ENCODE peak calls at places on chromosome X, in ten cellular contexts. N is AG10803, B is GM20000, P is keratinocyte, R is suprapubic skin, Q is right lobe of liver, S is epithelial cell of esophagus, E is mammary epithelial cell, T is nephron progenitor cell, K is dorsolateral prefrontal cortex. X is an unnamed sample.
A peak's percentile ranks its signal among the peaks of the same experiment; 100 is the strongest.

GRCh38 chrX:144379156-144379555 is 495.3 kb downstream of the UBE2NL start:
- DNase-seq in N (no peak), K (no peak), T (no peak), B (no peak), E (no peak), R (no peak), S (no peak), P (no peak), Q (no peak), X (no peak)

GRCh38 chrX:145524931-145525330 is 277.6 kb downstream of the SPANXN1 start:
- DNase-seq in P (no peak), Q (no peak), B (no peak), N (no peak), E (no peak), T (no peak), K (no peak), S (no peak), R (no peak), X (no peak)

GRCh38 chrX:45959567-45959966 is 585.7 kb downstream of the ZNF674 start:
- DNase-seq in K (no peak), T (no peak), B (no peak), Q (no peak), N (no peak), P (no peak), R (no peak), S (no peak), E (no peak), X (no peak)

GRCh38 chrX:78123190-78123589 is 16.3 kb downstream of the TAF9B start:
- DNase-seq in B (no peak), E (peak; percentile 79), R (no peak), T (no peak), N (peak; percentile 29), P (no peak), S (peak; percentile 68), Q (no peak), K (no peak), X (no peak)

GRCh38 chrX:150429577-150429976 is 66.5 kb downstream of the MAMLD1 start:
- DNase-seq in P (peak; percentile 9), N (peak; percentile 84), B (no peak), T (no peak), K (no peak), E (peak; percentile 78), S (peak; percentile 84), R (no peak), Q (no peak), X (no peak)

GRCh38 chrX:33045882-33046281 is 165.5 kb downstream of the DMD start:
- DNase-seq in E (no peak), N (no peak), R (no peak), T (no peak), Q (no peak), S (no peak), B (no peak), K (no peak), P (no peak), X (no peak)

GRCh38 chrX:3192835-3193234 is 151.6 kb downstream of the ARSF start:
- DNase-seq in R (no peak), P (no peak), N (no peak), S (no peak), K (no peak), Q (no peak), E (no peak), B (no peak), T (no peak), X (no peak)

GRCh38 chrX:49039598-49040375 is 3.4 kb downstream of the TFE3 start:
- DNase-seq in E (peak; percentile 88), T (peak; percentile 63), P (peak; percentile 66), N (peak; percentile 92), S (peak; percentile 92), R (peak; percentile 81), B (peak; percentile 60), Q (peak; percentile 72), K (no peak), X (no peak)

GRCh38 chrX:14039344-14039743 is 9.7 kb upstream of the GEMIN8 start:
- DNase-seq in E (peak; percentile 25), N (peak; percentile 23), P (no peak), R (no peak), S (peak; percentile 62), B (peak; percentile 28), Q (peak; percentile 25), K (no peak), T (peak; percentile 44), X (no peak)

GRCh38 chrX:116657071-116657470 is 194.3 kb upstream of the CT83 start:
- DNase-seq in B (no peak), Q (no peak), K (no peak), R (no peak), E (no peak), P (no peak), T (no peak), S (no peak), N (no peak), X (no peak)

GRCh38 chrX:8731579-8732395 is at the start of gene ANOS1:
- DNase-seq in K (no peak), T (peak; percentile 89), P (no peak), R (no peak), N (no peak), B (no peak), S (peak; percentile 43), E (peak; percentile 38), Q (peak; percentile 44), X (no peak)

GRCh38 chrX:48520976-48521352 is 644 bp upstream of the EBP start:
- DNase-seq in P (no peak), S (no peak), Q (no peak), E (no peak), N (no peak), R (no peak), T (no peak), B (no peak), K (peak; percentile 5), X (no peak)

GRCh38 chrX:13164611-13165010 is 120.2 kb upstream of the FAM9C start:
- DNase-seq in R (no peak), Q (no peak), K (no peak), T (no peak), N (no peak), E (no peak), P (no peak), B (no peak), S (no peak), X (no peak)

GRCh38 chrX:153371256-153371655 is 29.9 kb downstream of the PNMA6E start:
- DNase-seq in S (no peak), B (no peak), Q (no peak), K (no peak), R (no peak), E (no peak), N (no peak), P (no peak), T (no peak), X (no peak)

GRCh38 chrX:153377727-153378126 is 23.4 kb downstream of the PNMA6E start:
- DNase-seq in K (no peak), S (no peak), T (no peak), E (no peak), Q (no peak), B (no peak), N (no peak), P (no peak), R (no peak), X (no peak)

GRCh38 chrX:153375571-153375970 is 25.6 kb downstream of the PNMA6E start:
- DNase-seq in B (no peak), T (no peak), Q (no peak), E (no peak), S (no peak), N (no peak), R (no peak), K (no peak), P (no peak), X (no peak)

GRCh38 chrX:153372949-153373348 is 28.2 kb downstream of the PNMA6E start:
- DNase-seq in R (no peak), Q (no peak), S (no peak), K (no peak), T (no peak), P (no peak), E (no peak), N (no peak), B (no peak), X (no peak)

DNA sequence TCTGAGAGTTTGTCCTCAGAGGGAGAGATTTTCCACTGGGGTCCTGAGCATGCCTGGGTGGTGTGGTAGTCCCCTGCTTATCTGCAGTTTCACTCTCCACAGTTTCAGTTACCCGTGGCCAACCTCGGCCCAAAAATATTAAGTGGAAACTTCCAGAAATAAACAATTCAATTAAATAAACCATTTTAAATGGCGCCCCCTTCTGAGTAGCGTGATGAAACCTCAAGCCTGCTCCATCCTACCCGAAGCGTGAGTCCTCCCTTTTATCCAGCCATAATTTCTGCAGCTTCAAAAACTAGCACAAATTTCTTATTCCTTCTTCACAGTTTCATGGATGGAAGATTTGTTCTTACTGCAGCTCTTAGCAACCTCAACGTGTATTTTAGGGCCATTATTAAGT is 26.7 kb downstream of the PNMA6E start:
- DNase-seq in P (no peak), T (no peak), K (no peak), B (no peak), N (no peak), E (no peak), R (no peak), Q (no peak), S (no peak), X (no peak)
- TF ChIP-seq CTCF in P (no peak), T (no peak), K (no peak), B (no peak), N (no peak), E (no peak), R (no peak), Q (no peak), S (no peak), X (peak; percentile 19)

GRCh38 chrX:142089193-142089592 is 115.9 kb downstream of the MAGEC2 start:
- DNase-seq in Q (no peak), P (no peak), T (no peak), S (peak; percentile 25), N (peak; percentile 3), B (no peak), E (no peak), R (no peak), K (no peak), X (no peak)
- TF ChIP-seq CTCF in Q (peak; percentile 55), P (peak; percentile 52), T (peak; percentile 12), S (peak; percentile 36), N (no peak), B (no peak), E (no peak), R (no peak), K (peak; percentile 77), X (peak; percentile 50)

GRCh38 chrX:55011294-55011693 is 11.1 kb downstream of the APEX2 start:
- DNase-seq in Q (no peak), K (no peak), N (no peak), S (no peak), E (no peak), R (no peak), T (no peak), B (no peak), P (no peak), X (no peak)
- TF ChIP-seq CTCF in Q (peak; percentile 36), K (no peak), N (peak; percentile 32), S (peak; percentile 23), E (peak; percentile 31), R (no peak), T (peak; percentile 36), B (no peak), P (peak; percentile 38), X (peak; percentile 75)

GRCh38 chrX:25125483-25125882 is 109.7 kb upstream of the ARX start:
- DNase-seq in T (no peak), E (no peak), K (no peak), Q (no peak), S (no peak), R (no peak), N (no peak), P (no peak), B (no peak), X (no peak)

GRCh38 chrX:25131055-25131454 is 115.3 kb upstream of the ARX start:
- DNase-seq in P (no peak), N (no peak), S (peak; percentile 57), B (no peak), K (no peak), Q (no peak), E (peak; percentile 32), T (no peak), R (no peak), X (no peak)

GRCh38 chrX:25130619-25131018 is 114.9 kb upstream of the ARX start:
- DNase-seq in P (no peak), N (no peak), K (no peak), Q (no peak), E (no peak), R (no peak), B (no peak), S (no peak), T (no peak), X (no peak)
- TF ChIP-seq CTCF in P (no peak), N (no peak), K (no peak), Q (no peak), E (no peak), R (no peak), B (no peak), S (no peak), T (no peak), X (no peak)

X was measured in chondrocyte.